ENCODE peak calls at places on chromosomes 4 and X, in ten cellular contexts. S is NCI-H524 treated with DMSO at 0.1 percent for 48 hours; F is T-helper 1 cell; M is NCI-H510A; I is DMS 273 treated with DMSO at 0.1 percent for 48 hours; B is pancreas; P is activated naive CD4-positive, alpha-beta T cell; Q is NCI-H748 treated with DMSO at 0.1 percent for 48 hours; R is fibroblast of lung; G is hypothalamus. W is an unnamed sample.

GRCh38 chr4:80732010-80732409 is 298.5 kb upstream of the BMP3 start:
- DNase-seq in S (no peak), F (no peak), M (no peak), I (no peak), B (no peak), P (no peak), Q (no peak), R (peak), G (no peak), W (no peak)

GRCh38 chrX:70921709-70922352 is 9.1 kb downstream of the SLC7A3 start:
- DNase-seq in S (no peak), F (no peak), M (no peak), I (no peak), B (no peak), P (no peak), Q (no peak), R (no peak), G (no peak), W (no peak)

GRCh38 chr4:145719752-145720624 is 40.0 kb downstream of the C4orf51 start:
- DNase-seq in S (no peak), F (no peak), M (no peak), I (no peak), B (no peak), P (no peak), Q (no peak), R (no peak), G (no peak), W (no peak)

GRCh38 chr4:57374866-57375595 is 264.8 kb upstream of the IGFBP7 start:
- DNase-seq in S (no peak), F (no peak), M (no peak), I (no peak), B (no peak), P (no peak), Q (no peak), R (peak), G (no peak), W (no peak)

GRCh38 chrX:120251471-120252011 is 929 bp downstream of the ZBTB33 start:
- DNase-seq in S (peak), F (no peak), M (no peak), I (no peak), B (peak), P (no peak), Q (peak), R (peak), G (peak), W (no peak)

GRCh38 chrX:8036914-8037313 is 109.7 kb upstream of the PNPLA4 start:
- DNase-seq in S (no peak), F (no peak), M (peak), I (no peak), B (no peak), P (no peak), Q (peak), R (no peak), G (no peak), W (no peak)

GRCh38 chr4:124727331-124727730 is 14.8 kb upstream of the ANKRD50 start:
- DNase-seq in S (no peak), F (no peak), M (no peak), I (no peak), B (no peak), P (no peak), Q (no peak), R (peak), G (no peak), W (no peak)

GRCh38 chrX:11438767-11439166 is 145.6 kb downstream of the AMELX start:
- DNase-seq in S (no peak), F (no peak), M (no peak), I (no peak), B (no peak), P (no peak), Q (no peak), R (peak), G (no peak), W (no peak)

GRCh38 chr4:3662516-3662915 is 103.7 kb upstream of the ADRA2C start:
- DNase-seq in S (no peak), F (no peak), M (no peak), I (no peak), B (no peak), P (no peak), Q (no peak), R (no peak), G (no peak), W (no peak)

GRCh38 chrX:143934542-143934941 is 50.7 kb downstream of the UBE2NL start:
- DNase-seq in S (peak), F (no peak), M (no peak), I (no peak), B (no peak), P (no peak), Q (no peak), R (no peak), G (no peak), W (no peak)

GRCh38 chr4:77818077-77818666 is 996 bp downstream of the CNOT6L start:
- DNase-seq in S (peak), F (peak), M (peak), I (peak), B (peak), P (no peak), Q (peak), R (peak), G (peak), W (peak)

GRCh38 chr4:174933083-174933482 is 14.9 kb downstream of the ADAM29 start:
- DNase-seq in S (no peak), F (no peak), M (no peak), I (no peak), B (no peak), P (no peak), Q (no peak), R (no peak), G (no peak), W (no peak)

W was measured in NCI-H446 treated with DMSO at 0.1 percent for 48 hours.